ENCODE peak calls at places on chromosome 18, in ten cellular contexts. A is A172; N is NCI-H1092 treated with DMSO at 0.1 percent for 48 hours; S is stimulated activated effector memory CD8-positive, alpha-beta T cell treated with anti-CD3 and anti-CD28 coated beads, Interleukin-12 subunit alpha, Interleukin-12 subunit beta, amount 100 ng/mL, for 72 hours; O is IMR-90; B is T-helper 9 cell; G is CD4-positive, alpha-beta T cell; C is left ventricle myocardium inferior; L is prostate gland; Z is naive thymus-derived CD4-positive, alpha-beta T cell. Q is an unnamed sample.

GRCh38 chr18:25239636-25240468 is 112.1 kb downstream of the ZNF521 start:
- DNase-seq in A (no peak), N (no peak), S (no peak), O (peak; percentile 35), B (no peak), G (no peak), C (no peak), L (no peak), Z (peak; percentile 27), Q (no peak)

GRCh38 chr18:79400591-79401381 is 5.1 kb downstream of the NFATC1 start:
- DNase-seq in A (no peak), N (no peak), S (no peak), O (no peak), B (peak; percentile 56), G (peak; percentile 63), C (peak; percentile 16), L (no peak), Z (peak; percentile 68), Q (no peak)

GRCh38 chr18:62454527-62454926 is 68.3 kb upstream of the ZCCHC2 start:
- DNase-seq in A (no peak), N (no peak), S (no peak), O (no peak), B (no peak), G (no peak), C (no peak), L (no peak), Z (no peak), Q (no peak)

GRCh38 chr18:75167759-75168211 is 41.2 kb downstream of the PTGR3 start:
- DNase-seq in A (no peak), N (peak; percentile 87), S (no peak), O (peak; percentile 17), B (no peak), G (no peak), C (peak; percentile 35), L (peak; percentile 17), Z (no peak), Q (peak; percentile 18)

GRCh38 chr18:61832858-61833257 is 59.9 kb downstream of the RNF152 start:
- DNase-seq in A (no peak), N (no peak), S (no peak), O (no peak), B (no peak), G (no peak), C (no peak), L (no peak), Z (no peak), Q (no peak)

GRCh38 chr18:61183798-61184197 is 149.4 kb upstream of the CDH20 start:
- DNase-seq in A (no peak), N (no peak), S (no peak), O (no peak), B (no peak), G (no peak), C (no peak), L (no peak), Z (no peak), Q (no peak)

GRCh38 chr18:13318644-13319501 is 100.3 kb downstream of the LDLRAD4 start:
- DNase-seq in A (peak; percentile 33), N (no peak), S (no peak), O (no peak), B (no peak), G (no peak), C (no peak), L (no peak), Z (no peak), Q (no peak)

GRCh38 chr18:69727912-69728572 is 219.6 kb downstream of the CD226 start:
- DNase-seq in A (peak; percentile 18), N (no peak), S (no peak), O (no peak), B (no peak), G (no peak), C (no peak), L (no peak), Z (no peak), Q (no peak)

GRCh38 chr18:23992119-23992940 is 22.2 kb upstream of the TTC39C start:
- DNase-seq in A (no peak), N (peak; percentile 23), S (no peak), O (peak; percentile 38), B (peak; percentile 52), G (peak; percentile 48), C (peak; percentile 51), L (peak; percentile 51), Z (peak; percentile 85), Q (no peak)